ENCODE peak calls at places on chromosomes 3 and 15, in four cellular contexts. U, R, P and L are unnamed samples.
A peak's percentile ranks its signal among the peaks of the same experiment; 100 is the strongest.

GRCh38 chr3:112437146-112438022 is 61.9 kb downstream of the BTLA start:
- DNase-seq in P (peak; percentile 12), R (no peak), U (no peak), L (peak; percentile 58)

GRCh38 chr15:70254186-70254974 is 156.7 kb upstream of the TLE3 start:
- DNase-seq in R (no peak), U (no peak), P (no peak), L (no peak)

GRCh38 chr3:57756022-57756527 is at the start of gene SLMAP:
- DNase-seq in P (peak; percentile 94), R (peak; percentile 90), U (peak; percentile 83), L (peak; percentile 96)

GRCh38 chr3:10228248-10228950 is 19.9 kb upstream of the TATDN2 start:
- DNase-seq in R (no peak), P (no peak), U (no peak), L (no peak)

GRCh38 chr15:84633311-84634227 is 20.5 kb downstream of the WDR73 start:
- DNase-seq in P (peak; percentile 75), R (no peak), U (no peak), L (peak; percentile 67)

GRCh38 chr15:47733085-47733484 is 15.8 kb downstream of the SEMA6D start:
- DNase-seq in U (no peak), R (no peak), P (no peak), L (no peak)

GRCh38 chr3:115667175-115668065 is 44.1 kb downstream of the GAP43 start:
- DNase-seq in U (no peak), R (no peak), P (no peak), L (no peak)

GRCh38 chr3:193872265-193872753 is 263.6 kb upstream of the HES1 start:
- DNase-seq in R (no peak), P (peak; percentile 75), U (peak; percentile 60), L (peak; percentile 98)

GRCh38 chr15:89206908-89207331 is 14.5 kb downstream of the RLBP1 start:
- DNase-seq in P (peak; percentile 84), U (peak; percentile 99), R (no peak), L (peak; percentile 57)

GRCh38 chr3:45938858-45939257 is 4.4 kb upstream of the CXCR6 start:
- DNase-seq in R (peak; percentile 66), P (peak; percentile 89), U (peak; percentile 40), L (peak; percentile 91)

GRCh38 chr15:88657326-88658069 is 18.7 kb downstream of the ISG20 start:
- DNase-seq in U (peak; percentile 78), P (peak; percentile 70), R (no peak), L (peak; percentile 61)

GRCh38 chr3:102024270-102024904 is 175.1 kb downstream of the NFKBIZ start:
- DNase-seq in U (no peak), P (no peak), R (no peak), L (no peak)

GRCh38 chr3:71111784-71112440 is 471.6 kb downstream of the FOXP1 start:
- DNase-seq in U (no peak), R (no peak), P (no peak), L (peak; percentile 97)

GRCh38 chr3:165643433-165643824 is 193.8 kb downstream of the BCHE start:
- DNase-seq in R (no peak), U (no peak), P (no peak), L (peak; percentile 70)

GRCh38 chr15:42045211-42045615 is 24.4 kb upstream of the PLA2G4E start:
- DNase-seq in P (peak; percentile 19), R (no peak), U (no peak), L (no peak)

GRCh38 chr15:64837502-64837901 is 4.2 kb upstream of the PLEKHO2 start:
- DNase-seq in U (no peak), R (no peak), P (no peak), L (no peak)

GRCh38 chr3:148861277-148861869 is 3.7 kb upstream of the CPA3 start:
- DNase-seq in R (no peak), U (peak; percentile 29), P (peak; percentile 50), L (peak; percentile 54)

GRCh38 chr3:98655666-98656065 is 62.3 kb upstream of the CPOX start:
- DNase-seq in R (no peak), U (no peak), P (no peak), L (peak; percentile 35)

GRCh38 chr3:146342971-146343370 is 92.1 kb upstream of the PLSCR4 start:
- DNase-seq in U (no peak), R (no peak), P (no peak), L (peak; percentile 54)

GRCh38 chr3:86951343-86951742 is 39.6 kb downstream of the VGLL3 start:
- DNase-seq in R (no peak), P (no peak), U (no peak), L (peak; percentile 86)

GRCh38 chr3:149120051-149120972 is 9.1 kb upstream of the HPS3 start:
- DNase-seq in U (peak; percentile 73), R (peak; percentile 45), P (peak; percentile 68), L (peak; percentile 76)

GRCh38 chr3:56667973-56668579 is 15.0 kb downstream of the TASOR start:
- DNase-seq in U (no peak), P (no peak), R (no peak), L (no peak)

GRCh38 chr3:57079221-57079831 is 18.9 kb downstream of the SPATA12 start:
- DNase-seq in P (peak; percentile 64), R (no peak), U (peak; percentile 47), L (no peak)

GRCh38 chr3:126983276-126983652 is 349 bp downstream of the PLXNA1 start:
- DNase-seq in R (no peak), P (peak; percentile 18), U (no peak), L (no peak)

DNA sequence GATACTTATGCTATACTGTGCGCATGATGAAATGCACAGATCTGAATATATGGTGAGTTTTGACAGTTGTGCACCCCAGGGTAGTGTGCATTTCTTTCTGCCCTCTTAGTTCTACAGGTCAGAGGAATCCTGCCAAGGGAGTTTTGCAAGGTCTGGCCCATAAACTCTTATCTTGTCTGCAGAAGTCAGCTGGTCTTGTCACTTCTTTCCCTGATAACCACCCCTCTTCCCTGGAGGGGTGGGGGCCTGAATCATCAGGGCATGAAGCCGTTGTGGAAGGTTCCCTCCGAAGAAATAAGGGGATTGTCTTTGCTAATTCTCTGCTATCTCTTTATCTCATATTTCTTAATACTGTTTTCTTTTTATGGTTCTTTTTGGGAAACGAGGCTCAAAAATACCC is 30.4 kb downstream of the TRIM71 start:
- DNase-seq in P (peak; percentile 81), U (no peak), R (no peak), L (no peak)
- TF ChIP-seq ELK1 in P (no peak), U (no peak), R (no peak), L (no peak)

GRCh38 chr15:51382787-51383186 is 41.3 kb downstream of the GLDN start:
- DNase-seq in P (peak; percentile 39), R (no peak), U (peak; percentile 55), L (peak; percentile 53)
- TF ChIP-seq ELK1 in P (no peak), R (no peak), U (no peak), L (no peak)

DNA sequence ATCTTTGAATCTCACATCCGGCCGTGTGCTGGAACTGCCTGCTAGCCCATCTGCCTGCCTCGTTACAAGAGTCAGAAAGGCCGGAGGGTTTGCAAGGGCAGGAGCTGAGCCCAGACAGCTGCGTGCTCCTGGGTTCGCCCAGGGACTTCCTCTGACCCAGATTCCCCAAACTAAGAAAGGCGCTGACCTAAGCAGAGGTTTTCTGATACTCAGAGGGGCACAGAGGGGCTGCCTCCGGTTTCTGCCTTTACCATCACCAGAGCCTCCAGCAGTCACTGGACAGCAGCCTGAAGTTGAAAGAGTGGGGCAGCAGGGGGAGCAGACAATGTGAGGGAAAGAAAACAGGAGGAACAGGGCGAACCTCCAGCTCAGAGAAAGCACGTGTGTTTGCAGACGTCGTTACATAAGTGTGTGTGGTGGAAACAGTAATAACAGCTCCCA is 33.4 kb upstream of the RAD18 start:
- DNase-seq in P (peak; percentile 8), U (no peak), R (no peak), L (peak; percentile 39)
- TF ChIP-seq ELK1 in P (no peak), U (no peak), R (no peak), L (no peak)

GRCh38 chr3:183100376-183100775 is 1.1 kb upstream of the MCCC1 start:
- DNase-seq in U (no peak), P (no peak), R (no peak), L (peak; percentile 60)
- TF ChIP-seq ELK1 in U (no peak), P (no peak), R (no peak), L (no peak)

DNA sequence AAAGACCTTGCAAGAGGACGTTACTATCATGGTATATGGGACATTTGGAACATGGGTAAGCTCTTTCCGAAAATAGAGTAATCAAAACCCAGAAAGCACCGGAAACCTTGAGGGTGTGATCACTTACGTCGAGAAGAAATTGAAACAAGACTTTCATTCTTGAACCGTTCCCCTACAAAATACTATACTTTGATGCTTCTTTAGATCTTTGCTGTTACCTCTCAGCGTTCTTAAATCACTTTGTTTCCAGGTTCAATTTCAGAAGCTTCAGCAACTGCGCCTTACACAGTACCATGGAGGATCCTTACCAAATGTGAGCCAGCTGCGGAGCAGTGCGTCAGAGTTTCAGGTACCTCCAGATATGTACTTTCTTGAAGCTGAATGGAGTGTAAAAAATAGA is 10.1 kb downstream of the CRTC3 start:
- DNase-seq in R (no peak), P (no peak), U (no peak), L (no peak)
- TF ChIP-seq ELK1 in R (no peak), P (no peak), U (no peak), L (no peak)

GRCh38 chr3:105369501-105370371 is 3.0 kb downstream of the ALCAM start:
- DNase-seq in R (peak; percentile 53), U (peak; percentile 15), P (no peak), L (peak; percentile 73)

GRCh38 chr3:105375750-105376511 is 9.2 kb downstream of the ALCAM start:
- DNase-seq in U (no peak), R (no peak), P (no peak), L (no peak)

GRCh38 chr3:105377716-105378115 is 11.0 kb downstream of the ALCAM start:
- DNase-seq in R (no peak), P (no peak), U (no peak), L (no peak)

GRCh38 chr3:105368575-105369500 is 2.1 kb downstream of the ALCAM start:
- DNase-seq in U (peak; percentile 29), R (peak; percentile 69), P (no peak), L (peak; percentile 59)

GRCh38 chr3:105373383-105373782 is 6.7 kb downstream of the ALCAM start:
- DNase-seq in U (no peak), R (no peak), P (no peak), L (no peak)
- TF ChIP-seq ELK1 in U (no peak), R (no peak), P (no peak), L (no peak)

DNA sequence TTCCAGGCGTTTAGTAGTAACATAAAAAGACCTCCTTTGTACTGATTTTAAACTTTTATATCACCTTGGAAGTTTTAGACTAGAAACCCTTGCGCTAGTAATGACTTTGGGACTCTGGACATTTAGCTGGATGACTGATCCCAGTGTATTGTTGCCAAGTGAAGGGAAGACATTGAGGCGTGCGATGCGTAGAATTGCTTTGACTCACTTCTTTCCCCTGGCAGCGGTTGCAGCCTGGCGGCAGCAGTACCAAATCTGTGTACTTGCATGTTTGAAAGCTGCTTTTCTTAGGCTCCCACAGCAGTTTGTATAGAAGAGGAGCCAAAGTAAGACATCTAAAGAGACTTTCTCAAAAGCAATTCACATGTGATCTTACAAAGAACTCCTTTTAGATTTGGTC is 151.6 kb downstream of the BBX start:
- DNase-seq in U (no peak), R (no peak), P (no peak), L (peak; percentile 47)
- TF ChIP-seq ELK1 in U (no peak), R (no peak), P (no peak), L (no peak)

GRCh38 chr3:178719036-178719635 is 182.9 kb downstream of the KCNMB2 start:
- DNase-seq in P (no peak), R (no peak), U (no peak), L (no peak)
- TF ChIP-seq ELK1 in P (no peak), R (no peak), U (no peak), L (no peak)